ENCODE peak calls at places on chromosomes 3 and 15, in seven cellular contexts. S is fibroblast of mammary gland; I is EH; E is activated T-helper 1 cell treated with anti-CD3 and anti-CD28 coated beads, Interleukin-2, amount 50 U/mL, for 16 hours; F is central memory CD4-positive, alpha-beta T cell; J is posterior vena cava; Q is HFFc6. U is an unnamed sample.

GRCh38 chr3:153783106-153783505 is 338.1 kb upstream of the ARHGEF26 start:
- DNase-seq in Q (no peak), F (no peak), I (no peak), S (peak; percentile 39), E (no peak), J (no peak), U (no peak)

GRCh38 chr15:92724144-92724543 is 68.6 kb upstream of the FAM174B start:
- DNase-seq in Q (no peak), I (no peak), E (no peak), J (no peak), S (no peak), F (no peak), U (no peak)

GRCh38 chr15:66261056-66261455 is 7.5 kb upstream of the MEGF11 start:
- DNase-seq in Q (no peak), I (no peak), S (peak; percentile 4), E (no peak), J (no peak), F (no peak), U (no peak)

GRCh38 chr3:9542182-9542581 is 11.4 kb downstream of the LHFPL4 start:
- DNase-seq in E (no peak), S (no peak), F (no peak), J (no peak), Q (no peak), I (no peak), U (no peak)

GRCh38 chr15:66294157-66294931 is 976 bp downstream of the DIS3L start:
- DNase-seq in J (no peak), S (peak; percentile 59), E (peak; percentile 38), F (peak; percentile 7), Q (peak; percentile 86), I (peak; percentile 85), U (peak; percentile 76)

GRCh38 chr3:2262204-2262603 is 163.5 kb downstream of the CNTN4 start:
- DNase-seq in I (no peak), E (no peak), S (no peak), J (no peak), Q (no peak), F (no peak), U (no peak)

GRCh38 chr15:33716025-33716424 is 252.3 kb upstream of the CHRM5 start:
- DNase-seq in I (no peak), E (no peak), J (no peak), Q (no peak), S (no peak), F (no peak), U (no peak)

GRCh38 chr15:40770147-40770721 is 454 bp downstream of the C15orf62 start:
- DNase-seq in E (no peak), Q (no peak), I (no peak), S (no peak), J (no peak), F (no peak), U (peak; percentile 48)

GRCh38 chr15:78810003-78810376 is 1.3 kb downstream of the ADAMTS7 start:
- DNase-seq in I (no peak), J (no peak), Q (no peak), F (no peak), E (no peak), S (no peak), U (no peak)

GRCh38 chr15:50939911-50940310 is 31.4 kb downstream of the AP4E1 start:
- DNase-seq in F (no peak), Q (peak; percentile 42), J (no peak), E (no peak), I (peak; percentile 69), S (peak; percentile 16), U (no peak)